ENCODE peak calls at places on chromosomes 7 and 10, in six cellular contexts. H, K, W, S, F and Z are unnamed samples. For H3K27me3, the result is how much of the 10 kb centered on the place peaks cover.

GRCh38 chr7:20033621-20034200 is 183.5 kb downstream of the MACC1 start:
- DNase-seq in F (no peak), H (no peak), K (no peak), W (no peak), S (no peak), Z (no peak)

GRCh38 chr10:97355571-97355975 is 21.0 kb upstream of the FRAT2 start:
- DNase-seq in W (no peak), H (peak), F (no peak), S (no peak), K (no peak), Z (peak)

GRCh38 chr7:117061751-117062150 is 108.5 kb downstream of the ST7 start:
- DNase-seq in W (no peak), H (no peak), K (no peak), S (no peak), F (no peak), Z (no peak)

GRCh38 chr7:23105086-23105643 is 420 bp upstream of the KLHL7 start:
- DNase-seq in S (no peak), K (no peak), F (no peak), H (no peak), W (no peak), Z (no peak)

GRCh38 chr7:131072505-131073091 is 255.1 kb upstream of the MKLN1 start:
- DNase-seq in H (no peak), F (no peak), W (no peak), K (no peak), S (no peak), Z (no peak)

GRCh38 chr7:46126901-46127300 is 205.8 kb upstream of the IGFBP3 start:
- DNase-seq in F (no peak), K (no peak), S (no peak), W (no peak), H (no peak), Z (no peak)

GRCh38 chr7:122913608-122914007 is 27.3 kb upstream of the CADPS2 start:
- DNase-seq in K (peak), F (no peak), S (no peak), H (no peak), W (no peak), Z (no peak)

GRCh38 chr10:3036155-3036554 is 31.2 kb upstream of the PFKP start:
- DNase-seq in F (peak), S (no peak), K (no peak), H (no peak), W (no peak), Z (no peak)

GRCh38 chr7:495761-496321 is 23.8 kb downstream of the PDGFA start:
- DNase-seq in W (no peak), S (no peak), K (no peak), F (no peak), H (no peak), Z (no peak)

GRCh38 chr7:27260211-27260610 is 17.6 kb downstream of the EVX1 start:
- DNase-seq in S (no peak), H (no peak), W (no peak), K (no peak), F (no peak), Z (no peak)

GRCh38 chr10:21015838-21016237 is 118.7 kb upstream of the NEBL start:
- DNase-seq in W (no peak), F (no peak), S (no peak), K (no peak), H (no peak), Z (no peak)

GRCh38 chr7:100951172-100951571 is 1.8 kb downstream of the MUC3A start:
- DNase-seq in S (no peak), K (no peak), F (no peak), W (no peak), H (no peak), Z (no peak)

GRCh38 chr7:94969434-94970084 is 62.2 kb downstream of the PPP1R9A start:
- DNase-seq in W (no peak), F (no peak), H (no peak), S (no peak), K (peak), Z (no peak)

GRCh38 chr7:98771519-98772241 is 98.1 kb downstream of the TMEM130 start:
- DNase-seq in W (no peak), H (no peak), K (peak), F (peak), S (no peak), Z (peak)

GRCh38 chr10:82377608-82378007 is 502.6 kb downstream of the NRG3 start:
- DNase-seq in S (no peak), K (no peak), H (no peak), F (no peak), W (no peak), Z (no peak)

GRCh38 chr10:5861269-5862031 is 28.2 kb downstream of the ANKRD16 start:
- DNase-seq in F (no peak), K (peak), W (no peak), S (peak), H (no peak), Z (no peak)

GRCh38 chr7:47460251-47460989 is 121.5 kb downstream of the TNS3 start:
- DNase-seq in F (no peak), K (no peak), H (no peak), S (no peak), W (no peak), Z (peak)
- TF ChIP-seq POLR2AphosphoS5 in F (no peak), K (no peak), H (no peak), S (no peak), W (no peak), Z (peak)

GRCh38 chr7:151166629-151167196 is 781 bp downstream of the GBX1 start:
- DNase-seq in K (no peak), W (no peak), H (no peak), F (no peak), S (no peak), Z (no peak)
- H3K27me3 ChIP-seq in K (under half), W (half or more), H (half or more), F (under half), S (under half), Z (half or more)

GRCh38 chr10:70435241-70436085 is 6.0 kb downstream of the NODAL start:
- DNase-seq in K (no peak), H (no peak), F (no peak), S (no peak), W (no peak), Z (no peak)
- TF ChIP-seq POLR2AphosphoS5 in K (no peak), H (no peak), F (no peak), S (no peak), W (no peak), Z (no peak)

GRCh38 chr7:142915315-142915714 is 18.2 kb downstream of the TRPV5 start:
- DNase-seq in S (no peak), W (no peak), K (no peak), H (no peak), F (no peak), Z (no peak)

GRCh38 chr7:142909921-142910521 is 23.5 kb downstream of the TRPV5 start:
- DNase-seq in F (no peak), K (no peak), S (no peak), W (no peak), H (no peak), Z (no peak)

GRCh38 chr7:142914121-142914520 is 19.4 kb downstream of the TRPV5 start:
- DNase-seq in S (no peak), F (no peak), W (no peak), H (no peak), K (no peak), Z (no peak)

GRCh38 chr7:142916508-142916907 is 17.0 kb downstream of the TRPV5 start:
- DNase-seq in K (no peak), H (no peak), S (no peak), W (no peak), F (no peak), Z (no peak)

DNA sequence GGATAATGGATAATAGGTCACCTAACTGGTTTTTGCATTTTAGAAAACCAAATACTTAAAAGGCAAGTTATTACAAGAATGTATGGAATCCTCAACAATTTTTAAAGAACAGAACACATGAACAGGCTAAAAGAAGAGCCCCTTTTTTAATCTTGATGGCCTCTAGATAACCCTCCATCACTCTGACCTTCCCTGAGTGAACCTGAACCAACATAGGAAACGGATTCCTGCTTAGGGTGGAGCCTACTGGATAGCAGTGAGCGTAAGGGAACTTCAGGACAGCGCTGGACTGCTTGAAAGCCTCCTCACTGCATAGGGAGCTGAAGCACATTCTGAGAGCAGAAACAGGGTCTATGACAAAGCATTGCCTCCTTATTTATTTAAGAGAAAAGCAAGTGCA is 20.5 kb downstream of the TRPV5 start:
- DNase-seq in W (no peak), H (no peak), K (no peak), S (no peak), F (no peak), Z (no peak)
- H3K27me3 ChIP-seq in W (under half), H (under half), K (under half), S (under half), F (under half), Z (under half)